ENCODE peak calls at places on chromosomes 4 and X, in five cellular contexts. F, N, W, Z and D are unnamed samples.

GRCh38 chr4:108492816-108493595 is 127.4 kb upstream of the RPL34 start:
- DNase-seq in F (no peak), N (peak; percentile 12), W (peak; percentile 4), Z (no peak), D (peak; percentile 31)

GRCh38 chrX:11130142-11130541 is 19.0 kb downstream of the HCCS start:
- DNase-seq in F (no peak), N (no peak), W (no peak), Z (no peak), D (no peak)

GRCh38 chr4:88276952-88277710 is 7.2 kb downstream of the PPM1K start:
- DNase-seq in F (no peak), N (no peak), W (no peak), Z (no peak), D (no peak)

GRCh38 chrX:107677501-107677901 is 49.2 kb downstream of the PRPS1 start:
- DNase-seq in F (no peak), N (no peak), W (peak; percentile 21), Z (no peak), D (no peak)

GRCh38 chr4:123244233-123244632 is 152.4 kb upstream of the SPRY1 start:
- DNase-seq in F (peak; percentile 44), N (no peak), W (no peak), Z (no peak), D (peak; percentile 86)

GRCh38 chrX:119488749-119489148 is 20.5 kb downstream of the SLC25A5 start:
- DNase-seq in F (peak; percentile 38), N (peak; percentile 22), W (peak; percentile 74), Z (no peak), D (peak; percentile 74)

GRCh38 chr4:123659759-123660158 is 263.2 kb downstream of the SPRY1 start:
- DNase-seq in F (no peak), N (peak; percentile 10), W (peak; percentile 54), Z (no peak), D (no peak)

GRCh38 chr4:113012776-113013175 is 36.7 kb upstream of the ANK2 start:
- DNase-seq in F (no peak), N (no peak), W (no peak), Z (no peak), D (no peak)

GRCh38 chr4:118849867-118850812 is 14.2 kb upstream of the SEC24D start:
- DNase-seq in F (no peak), N (no peak), W (peak; percentile 4), Z (no peak), D (no peak)

DNA sequence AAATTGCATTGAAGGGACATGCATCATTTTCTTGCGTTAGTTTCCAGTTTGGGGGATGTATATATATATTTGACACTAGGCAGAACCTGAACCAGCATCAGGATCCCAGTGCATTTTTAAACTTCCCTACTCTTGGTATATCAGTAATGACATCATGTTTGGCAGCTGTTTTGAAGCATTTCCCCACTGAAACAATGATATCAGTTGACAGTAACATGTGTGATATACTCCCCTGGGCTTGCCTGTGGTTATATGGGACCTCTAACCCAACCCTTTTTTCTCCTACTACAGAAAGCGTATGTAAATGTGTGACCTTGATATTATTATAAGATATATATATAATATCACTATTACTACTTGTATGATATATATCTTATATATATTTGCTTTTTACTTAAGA is 225.9 kb upstream of the CASK start:
- DNase-seq in F (no peak), N (no peak), W (no peak), Z (no peak), D (no peak)
- H3K27ac ChIP-seq in F (no peak overlapping the region), N (no peak overlapping the region), W (no peak overlapping the region), Z (no peak overlapping the region), D (no peak overlapping the region)

GRCh38 chr4:15681372-15682339 is at the start of gene FAM200B:
- DNase-seq in F (peak; percentile 99), N (peak; percentile 99), W (peak; percentile 99), Z (peak; percentile 90), D (peak; percentile 98)
- TF ChIP-seq CTCF in F (peak; percentile 53), N (peak; percentile 13), W (no peak), Z (no peak), D (peak; percentile 23)

DNA sequence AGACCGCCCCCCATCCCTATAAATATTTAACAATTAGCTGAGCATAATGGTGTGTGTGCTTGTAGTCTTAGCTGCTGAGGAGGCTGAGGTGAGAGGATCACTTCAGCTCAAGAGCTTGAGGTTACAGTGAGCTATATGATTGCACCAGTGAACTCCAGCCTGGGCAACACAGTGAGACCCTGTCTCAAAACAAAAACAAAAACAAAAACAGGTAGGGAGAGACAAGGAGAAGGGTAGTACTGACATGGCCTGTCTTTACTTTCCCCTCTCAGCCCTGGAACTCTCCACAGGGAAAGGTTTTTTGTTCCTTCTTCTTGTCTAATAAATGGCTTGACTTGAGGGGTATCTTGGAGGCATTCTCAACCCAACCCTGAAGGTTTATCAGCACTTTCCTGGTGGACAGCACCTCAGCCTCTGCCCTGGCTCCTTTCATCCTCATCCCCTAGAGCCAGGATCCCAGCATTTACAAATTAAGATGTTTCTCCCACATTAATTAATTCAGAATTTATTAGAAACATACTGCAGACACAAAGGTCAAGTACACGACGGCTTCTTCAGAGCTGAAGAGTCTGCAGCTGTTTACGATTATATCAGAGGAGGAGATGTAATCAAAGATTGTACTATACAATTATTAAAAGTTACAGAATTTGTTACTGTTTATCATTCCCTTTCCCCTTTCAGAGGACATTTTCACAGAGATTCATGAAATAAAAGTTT is 131.8 kb downstream of the AFF1 start:
- DNase-seq in F (no peak), N (no peak), W (no peak), Z (no peak), D (no peak)
- H3K4me1 ChIP-seq in F (no peaks in the 10 kb centered on the region), N (no peaks in the 10 kb centered on the region), W (peaks cover 7% of the 10 kb centered on the region), Z (peaks cover 13% of the 10 kb centered on the region), D (peaks cover 31% of the 10 kb centered on the region)

GRCh38 chrX:149504915-149505651 is at the start of gene IDS:
- DNase-seq in F (peak; percentile 89), N (peak; percentile 89), W (peak; percentile 92), Z (peak; percentile 61), D (peak; percentile 92)
- H3K27ac ChIP-seq in F (peak within 1 kb of the TSS; percentile 80), N (peak within 1 kb of the TSS; percentile 59), W (peak within 1 kb of the TSS; percentile 67), Z (peak within 1 kb of the TSS; percentile 73), D (peak within 1 kb of the TSS; percentile 77)

DNA sequence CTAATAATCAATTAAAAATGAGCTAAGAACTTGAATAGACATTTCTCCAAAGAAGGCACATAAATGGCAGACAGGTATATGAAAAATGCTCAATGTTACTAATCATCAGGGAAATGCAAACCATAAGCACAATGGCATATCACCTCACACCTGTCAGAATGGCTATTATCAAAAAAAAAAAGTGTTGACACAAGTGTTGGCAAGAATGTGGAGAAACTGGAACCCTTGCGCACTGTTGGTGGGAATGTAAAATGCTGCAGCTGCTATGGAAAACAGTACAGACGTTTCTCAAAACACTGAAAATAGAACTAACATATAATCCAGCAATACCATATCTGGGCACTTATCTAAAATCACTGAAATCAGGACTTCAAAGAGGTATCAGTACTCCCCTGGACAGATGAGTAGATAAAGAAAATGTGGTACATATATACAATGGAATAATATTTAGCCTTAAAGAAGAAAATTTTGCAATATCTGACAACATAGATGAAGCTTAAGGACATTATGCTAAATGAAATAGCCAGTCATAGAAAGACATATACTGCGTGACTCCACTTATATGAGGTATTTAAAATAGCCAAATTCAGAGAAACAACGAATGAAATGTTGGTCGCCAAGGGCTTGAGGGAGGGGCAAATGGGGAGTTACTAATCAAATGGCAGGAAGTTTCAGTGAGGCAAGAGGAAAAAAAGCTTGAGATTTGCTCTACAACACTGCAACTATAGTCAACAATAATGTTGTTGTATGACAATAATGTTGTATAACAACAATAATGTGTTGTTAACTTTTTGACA is 175.5 kb downstream of the WDFY3 start:
- DNase-seq in F (no peak), N (no peak), W (no peak), Z (no peak), D (no peak)
- TF ChIP-seq CTCF in F (no peak), N (no peak), W (no peak), Z (no peak), D (no peak)